ENCODE peak calls at places on chromosomes 11 and 22, in six cellular contexts. R is Panc1, N is HCT116, Z is K562, H is SK-N-SH, S is GM12878. X is an unnamed sample.

GRCh38 chr11:129249351-129249750 is 57.2 kb upstream of the ARHGAP32 start:
- DNase-seq in R (no peak), N (no peak), Z (no peak), H (no peak), S (no peak), X (no peak)

GRCh38 chr11:76209956-76210885 is 3.9 kb upstream of the WNT11 start:
- DNase-seq in R (no peak), N (no peak), Z (no peak), H (peak), S (no peak), X (no peak)

GRCh38 chr22:36323182-36323854 is 64.4 kb downstream of the MYH9 start:
- DNase-seq in R (no peak), N (no peak), Z (no peak), H (no peak), S (no peak), X (no peak)

GRCh38 chr11:83007909-83008580 is 63.7 kb downstream of the RAB30 start:
- DNase-seq in R (no peak), N (no peak), Z (peak), H (peak), S (no peak), X (peak)

GRCh38 chr11:60169264-60169915 is 13.5 kb downstream of the MS4A6A start:
- DNase-seq in R (peak), N (peak), Z (peak), H (no peak), S (no peak), X (peak)

GRCh38 chr22:49567894-49568750 is 259.6 kb downstream of the BRD1 start:
- DNase-seq in R (no peak), N (no peak), Z (no peak), H (no peak), S (no peak), X (no peak)

GRCh38 chr11:80727315-80727714 is 1286.5 kb upstream of the TENM4 start:
- DNase-seq in R (no peak), N (no peak), Z (no peak), H (no peak), S (peak), X (peak)

GRCh38 chr11:60926500-60926899 is 2.2 kb downstream of the TMEM132A start:
- DNase-seq in R (no peak), N (no peak), Z (no peak), H (peak), S (no peak), X (no peak)

GRCh38 chr11:33507967-33508366 is 192.7 kb downstream of the C11orf91 start:
- DNase-seq in R (no peak), N (peak), Z (no peak), H (no peak), S (no peak), X (peak)

GRCh38 chr22:37401401-37401859 is 25.8 kb downstream of the ELFN2 start:
- DNase-seq in R (no peak), N (no peak), Z (no peak), H (no peak), S (no peak), X (no peak)

GRCh38 chr22:31968022-31968421 is 23.7 kb downstream of the YWHAH start:
- DNase-seq in R (no peak), N (no peak), Z (no peak), H (no peak), S (no peak), X (no peak)

GRCh38 chr22:46542011-46542985 is 4.9 kb upstream of the CELSR1 start:
- DNase-seq in R (no peak), N (no peak), Z (peak), H (peak), S (peak), X (peak)

DNA sequence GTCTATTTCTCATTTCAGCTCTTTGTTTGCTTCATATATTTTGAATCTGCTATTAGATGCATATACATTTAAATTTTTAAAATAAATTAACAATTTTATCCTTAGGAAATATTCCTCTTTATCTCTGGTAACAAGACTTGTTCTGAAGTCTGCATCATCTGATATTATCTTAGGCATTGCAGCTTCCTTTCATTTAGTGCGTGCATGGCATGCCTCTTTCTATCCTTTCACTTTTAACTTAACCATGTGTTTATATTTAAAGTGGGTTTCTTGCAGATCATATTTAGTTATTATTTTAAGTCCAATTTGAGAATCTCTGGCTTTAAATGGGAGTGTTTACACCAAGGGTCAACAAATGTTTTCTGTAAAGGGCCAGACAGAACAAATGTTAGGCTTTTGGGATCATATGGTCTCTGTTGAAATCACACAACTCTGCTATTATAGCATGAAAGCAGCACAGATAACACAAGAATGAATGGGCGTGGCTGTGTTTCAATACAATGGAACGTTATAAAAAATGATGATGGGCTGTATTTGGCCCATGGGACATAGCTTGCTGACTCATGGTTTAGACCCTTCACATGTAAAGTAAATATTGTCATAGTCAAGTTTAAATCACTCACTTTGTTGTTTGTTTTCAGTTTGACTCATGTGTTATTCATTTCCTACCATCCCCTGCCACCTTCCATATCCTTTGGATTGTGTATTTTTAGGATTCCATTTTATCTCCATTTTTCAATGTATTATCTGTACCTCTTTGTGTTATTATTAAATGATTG is 83.9 kb upstream of the SNX19 start:
- DNase-seq in R (peak), N (peak), Z (no peak), H (no peak), S (no peak), X (peak)
- TF ChIP-seq SIN3A in R (no peak), N (peak), Z (no peak), H (no peak), S (no peak), X (no peak)

GRCh38 chr11:91700854-91701253 is 523.8 kb upstream of the FAT3 start:
- DNase-seq in R (no peak), N (no peak), Z (no peak), H (no peak), S (no peak), X (no peak)
- TF ChIP-seq SIN3A in R (no peak), N (no peak), Z (no peak), H (no peak), S (no peak), X (no peak)

GRCh38 chr11:73269353-73270088 is 2.6 kb upstream of the P2RY6 start:
- DNase-seq in R (no peak), N (no peak), Z (no peak), H (no peak), S (no peak), X (no peak)
- TF ChIP-seq SIN3A in R (no peak), N (no peak), Z (no peak), H (no peak), S (no peak), X (no peak)

DNA sequence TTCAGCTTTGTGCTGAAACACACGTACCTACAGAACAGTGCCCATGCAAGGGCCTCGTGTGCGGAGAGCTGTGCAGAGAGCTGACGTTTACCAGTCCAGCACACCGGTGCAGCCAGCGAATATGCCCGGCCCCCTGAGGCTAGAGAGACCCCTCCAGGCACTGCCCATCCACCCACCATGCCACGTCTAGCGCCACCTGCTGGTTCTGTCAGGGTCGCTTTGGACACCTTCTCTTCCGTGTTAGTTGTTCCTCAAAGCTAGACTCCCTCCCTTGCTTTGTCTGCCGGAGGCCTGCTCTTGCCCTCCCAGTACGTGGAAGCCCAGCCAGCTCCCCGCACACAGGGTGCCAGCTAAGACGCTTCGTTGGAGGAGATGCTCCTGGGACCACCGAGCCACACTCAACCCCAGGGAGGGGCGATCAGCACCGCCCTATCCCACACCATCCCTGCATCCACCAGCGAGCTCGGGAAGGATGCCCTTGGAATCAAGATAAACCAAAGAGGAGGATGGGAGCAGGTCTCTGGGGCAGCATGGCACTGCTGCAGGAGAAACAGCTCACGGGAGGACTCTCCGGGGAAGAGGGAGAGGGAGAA is 43.4 kb downstream of the CPT1A start:
- DNase-seq in R (peak), N (no peak), Z (peak), H (peak), S (no peak), X (peak)
- TF ChIP-seq SIN3A in R (no peak), N (no peak), Z (no peak), H (no peak), S (no peak), X (no peak)

DNA sequence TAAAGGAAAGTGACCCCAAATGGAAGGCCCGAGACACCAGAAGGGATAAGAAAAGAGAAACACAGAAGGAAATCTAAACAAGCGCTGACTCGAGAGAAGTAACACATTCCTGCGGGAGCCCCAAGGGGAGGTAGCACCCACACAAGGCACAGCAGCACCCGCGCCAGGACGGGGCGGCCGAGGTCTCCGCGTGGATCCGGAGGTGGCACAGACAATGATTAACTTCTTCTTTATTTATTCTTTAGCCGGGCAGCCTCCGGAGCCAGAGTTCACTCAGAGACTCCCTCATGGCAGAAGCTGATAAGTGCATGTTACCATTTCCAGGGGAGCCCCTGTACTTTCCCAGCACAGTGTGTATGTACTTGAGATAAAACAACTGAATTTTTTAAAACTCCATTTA is 5.1 kb downstream of the TOLLIP start:
- DNase-seq in R (no peak), N (no peak), Z (no peak), H (no peak), S (no peak), X (peak)
- TF ChIP-seq SIN3A in R (no peak), N (no peak), Z (no peak), H (no peak), S (no peak), X (peak)